ENCODE peak calls at places on chromosome 9, in five cellular contexts. One of them, this sample, is unnamed. For H3K4me1, the result is how much of the 10 kb centered on the place peaks cover.

GRCh38 chr9:35618854-35619799 is 914 bp upstream of the CD72 start:
- DNase-seq in K562: no peak
- DNase-seq in heart left ventricle: no peak
- DNase-seq in left lung: no peak
- DNase-seq in colonic mucosa: no peak
- DNase-seq in this sample: no peak

GRCh38 chr9:97714435-97714834 is 17.3 kb upstream of the XPA start:
- DNase-seq in K562: no peak
- DNase-seq in heart left ventricle: no peak
- DNase-seq in left lung: no peak
- DNase-seq in colonic mucosa: no peak
- DNase-seq in this sample: peak

GRCh38 chr9:128276574-128277270 is 646 bp downstream of the SWI5 start:
- DNase-seq in K562: peak
- DNase-seq in heart left ventricle: peak
- DNase-seq in left lung: no peak
- DNase-seq in colonic mucosa: peak
- DNase-seq in this sample: no peak

GRCh38 chr9:470795-471194 is 256.1 kb downstream of the DOCK8 start:
- DNase-seq in K562: no peak
- DNase-seq in heart left ventricle: no peak
- DNase-seq in left lung: no peak
- DNase-seq in colonic mucosa: no peak
- DNase-seq in this sample: no peak

GRCh38 chr9:126893079-126893478 is 21.5 kb upstream of the RALGPS1 start:
- DNase-seq in K562: peak
- DNase-seq in heart left ventricle: no peak
- DNase-seq in left lung: no peak
- DNase-seq in colonic mucosa: no peak
- DNase-seq in this sample: peak

GRCh38 chr9:115637661-115638060 is 515.9 kb upstream of the PAPPA start:
- DNase-seq in K562: no peak
- DNase-seq in heart left ventricle: no peak
- DNase-seq in left lung: no peak
- DNase-seq in colonic mucosa: no peak
- DNase-seq in this sample: no peak

GRCh38 chr9:137031904-137032639 is at the start of gene FUT7:
- DNase-seq in K562: no peak
- DNase-seq in heart left ventricle: no peak
- DNase-seq in left lung: peak
- DNase-seq in colonic mucosa: peak
- DNase-seq in this sample: no peak

GRCh38 chr9:34991833-34992375 is 2.4 kb downstream of the DNAJB5 start:
- DNase-seq in K562: peak
- DNase-seq in heart left ventricle: peak
- DNase-seq in left lung: no peak
- DNase-seq in colonic mucosa: no peak
- DNase-seq in this sample: no peak

GRCh38 chr9:138025908-138026307 is 148.3 kb downstream of the CACNA1B start:
- DNase-seq in K562: no peak
- DNase-seq in heart left ventricle: no peak
- DNase-seq in left lung: peak
- DNase-seq in colonic mucosa: peak
- DNase-seq in this sample: no peak

GRCh38 chr9:6237267-6237666 is 21.7 kb downstream of the IL33 start:
- DNase-seq in K562: no peak
- DNase-seq in heart left ventricle: no peak
- DNase-seq in left lung: no peak
- DNase-seq in colonic mucosa: no peak
- DNase-seq in this sample: no peak

GRCh38 chr9:126546036-126546435 is 67.7 kb upstream of the LMX1B start:
- DNase-seq in K562: no peak
- DNase-seq in heart left ventricle: no peak
- DNase-seq in left lung: no peak
- DNase-seq in colonic mucosa: no peak
- DNase-seq in this sample: no peak

GRCh38 chr9:73753171-73753570 is 601.5 kb downstream of the ANXA1 start:
- DNase-seq in K562: no peak
- DNase-seq in heart left ventricle: no peak
- DNase-seq in left lung: no peak
- DNase-seq in colonic mucosa: no peak
- DNase-seq in this sample: no peak

GRCh38 chr9:103731541-103731940 is 362.6 kb upstream of the SMC2 start:
- DNase-seq in K562: no peak
- DNase-seq in heart left ventricle: no peak
- DNase-seq in left lung: no peak
- DNase-seq in colonic mucosa: no peak
- DNase-seq in this sample: no peak

GRCh38 chr9:114856942-114857315 is 51.1 kb upstream of the TNFSF15 start:
- DNase-seq in K562: no peak
- DNase-seq in heart left ventricle: no peak
- DNase-seq in left lung: no peak
- DNase-seq in colonic mucosa: no peak
- DNase-seq in this sample: no peak

GRCh38 chr9:105233836-105234235 is 10.6 kb upstream of the SLC44A1 start:
- DNase-seq in K562: no peak
- DNase-seq in heart left ventricle: no peak
- DNase-seq in left lung: no peak
- DNase-seq in colonic mucosa: no peak
- DNase-seq in this sample: no peak

GRCh38 chr9:123445981-123446610 is 90.1 kb downstream of the CRB2 start:
- DNase-seq in K562: peak
- DNase-seq in heart left ventricle: no peak
- DNase-seq in left lung: no peak
- DNase-seq in colonic mucosa: no peak
- DNase-seq in this sample: no peak

GRCh38 chr9:91905958-91906585 is 44.0 kb downstream of the ROR2 start:
- DNase-seq in K562: peak
- DNase-seq in heart left ventricle: no peak
- DNase-seq in left lung: peak
- DNase-seq in colonic mucosa: no peak
- DNase-seq in this sample: no peak

GRCh38 chr9:79598562-79599345 is 27.0 kb downstream of the TLE4 start:
- DNase-seq in K562: no peak
- DNase-seq in heart left ventricle: no peak
- DNase-seq in left lung: no peak
- DNase-seq in colonic mucosa: no peak
- DNase-seq in this sample: no peak

GRCh38 chr9:89408628-89409101 is 89.2 kb downstream of the SEMA4D start:
- DNase-seq in K562: no peak
- DNase-seq in heart left ventricle: no peak
- DNase-seq in left lung: no peak
- DNase-seq in colonic mucosa: no peak
- DNase-seq in this sample: no peak

GRCh38 chr9:89402695-89403427 is 84.6 kb downstream of the SECISBP2 start:
- DNase-seq in K562: no peak
- DNase-seq in heart left ventricle: no peak
- DNase-seq in left lung: no peak
- DNase-seq in colonic mucosa: no peak
- DNase-seq in this sample: no peak

GRCh38 chr9:89404074-89404473 is 85.8 kb downstream of the SECISBP2 start:
- DNase-seq in K562: no peak
- DNase-seq in heart left ventricle: no peak
- DNase-seq in left lung: no peak
- DNase-seq in colonic mucosa: no peak
- DNase-seq in this sample: no peak

GRCh38 chr9:89407070-89407469 is 88.8 kb downstream of the SECISBP2 start:
- DNase-seq in K562: no peak
- DNase-seq in heart left ventricle: no peak
- DNase-seq in left lung: no peak
- DNase-seq in colonic mucosa: no peak
- DNase-seq in this sample: no peak

DNA sequence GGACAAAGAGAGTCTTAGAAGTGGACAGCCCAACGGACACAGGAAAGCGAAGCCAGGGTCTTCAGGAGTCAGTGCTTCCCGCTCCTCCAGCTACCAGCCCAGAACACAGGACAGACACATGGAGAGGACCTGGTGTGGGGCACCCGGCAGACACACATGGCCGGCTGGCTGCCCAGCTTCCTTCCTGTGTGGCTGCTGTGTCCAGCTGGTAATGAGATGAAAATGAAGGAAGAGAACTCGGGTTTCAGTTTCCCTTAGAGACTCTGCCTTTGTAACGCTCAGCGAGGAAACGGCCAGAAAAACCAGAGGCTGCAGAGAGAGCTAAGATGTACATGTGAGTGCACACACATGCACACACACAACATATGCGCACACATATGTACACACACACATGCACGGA is 87.5 kb downstream of the SECISBP2 start:
- DNase-seq in K562: no peak
- DNase-seq in heart left ventricle: peak
- DNase-seq in left lung: peak
- DNase-seq in colonic mucosa: no peak
- DNase-seq in this sample: no peak
- H3K4me3 ChIP-seq in K562: no peak
- H3K4me3 ChIP-seq in heart left ventricle: no peak
- H3K4me3 ChIP-seq in left lung: peak
- H3K4me3 ChIP-seq in colonic mucosa: no peak
- H3K4me3 ChIP-seq in this sample: no peak

DNA sequence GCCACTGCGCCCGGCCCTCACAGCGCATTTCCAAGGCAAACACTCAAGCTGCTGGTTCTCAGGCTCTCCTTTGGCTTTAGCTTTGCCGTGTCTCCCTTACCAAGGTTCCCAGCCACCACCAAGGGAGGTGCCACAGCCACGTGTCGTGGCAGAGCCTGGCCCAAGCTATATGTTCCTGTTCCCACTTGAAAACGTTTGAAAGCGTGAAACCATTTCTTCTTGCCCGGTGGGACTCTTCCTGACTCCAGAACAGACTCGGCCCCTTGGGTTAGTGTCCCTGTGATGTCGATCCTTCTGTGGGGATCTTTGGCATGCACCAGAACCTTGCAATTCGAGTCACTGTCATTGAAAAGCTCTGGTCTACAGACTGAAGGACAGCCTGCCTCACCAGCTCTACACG is 147.9 kb downstream of the HSD17B3 start:
- DNase-seq in K562: no peak
- DNase-seq in heart left ventricle: no peak
- DNase-seq in left lung: no peak
- DNase-seq in colonic mucosa: no peak
- DNase-seq in this sample: no peak
- H3K4me1 ChIP-seq in K562: under half
- H3K4me1 ChIP-seq in heart left ventricle: under half
- H3K4me1 ChIP-seq in left lung: under half
- H3K4me1 ChIP-seq in colonic mucosa: under half
- H3K4me1 ChIP-seq in this sample: under half

GRCh38 chr9:8436791-8437190 is 637.2 kb upstream of the DMAC1 start:
- DNase-seq in K562: no peak
- DNase-seq in heart left ventricle: no peak
- DNase-seq in left lung: no peak
- DNase-seq in colonic mucosa: no peak
- DNase-seq in this sample: no peak
- TF ChIP-seq CTCF in K562: no peak
- TF ChIP-seq CTCF in heart left ventricle: no peak
- TF ChIP-seq CTCF in left lung: no peak
- TF ChIP-seq CTCF in colonic mucosa: no peak
- TF ChIP-seq CTCF in this sample: no peak

DNA sequence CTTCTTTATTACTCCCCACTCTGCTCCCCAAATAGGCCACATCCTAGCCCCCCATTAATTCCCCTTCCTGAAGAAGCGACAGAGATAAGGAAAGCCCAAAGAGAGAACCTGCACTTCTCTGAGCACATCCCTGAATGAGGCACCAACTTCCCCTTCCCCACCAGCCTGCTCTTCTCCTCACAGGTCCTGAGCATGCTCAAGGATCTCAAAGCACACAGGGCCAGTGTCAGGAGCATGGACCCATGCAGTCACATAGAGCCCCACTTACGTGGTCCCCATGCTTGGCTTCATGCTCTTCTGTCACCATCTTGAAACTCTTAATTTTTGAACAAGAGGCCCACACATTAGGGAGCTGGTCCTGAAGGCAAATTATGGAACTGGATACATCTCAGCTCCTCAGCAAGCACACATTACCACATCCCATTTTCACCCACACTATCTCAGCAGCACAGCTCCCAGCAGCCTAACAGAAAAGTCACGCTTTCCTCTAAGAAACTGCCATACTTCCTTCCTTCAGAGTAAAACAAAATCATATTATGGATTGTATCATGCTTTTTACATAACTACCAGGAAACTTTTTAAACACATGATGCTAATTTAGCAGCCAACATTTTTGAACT is 99.8 kb downstream of the NFIB start:
- DNase-seq in K562: no peak
- DNase-seq in heart left ventricle: no peak
- DNase-seq in left lung: no peak
- DNase-seq in colonic mucosa: no peak
- DNase-seq in this sample: no peak
- H3K4me3 ChIP-seq in K562: no peak
- H3K4me3 ChIP-seq in heart left ventricle: no peak
- H3K4me3 ChIP-seq in left lung: no peak
- H3K4me3 ChIP-seq in colonic mucosa: no peak
- H3K4me3 ChIP-seq in this sample: no peak

GRCh38 chr9:38036359-38037084 is 32.5 kb downstream of the SHB start:
- DNase-seq in K562: peak
- DNase-seq in heart left ventricle: no peak
- DNase-seq in left lung: no peak
- DNase-seq in colonic mucosa: no peak
- DNase-seq in this sample: no peak
- H3K4me1 ChIP-seq in K562: half or more
- H3K4me1 ChIP-seq in heart left ventricle: half or more
- H3K4me1 ChIP-seq in left lung: half or more
- H3K4me1 ChIP-seq in colonic mucosa: under half
- H3K4me1 ChIP-seq in this sample: under half

GRCh38 chr9:78286125-78286524 is 10.8 kb upstream of the PSAT1 start:
- DNase-seq in K562: no peak
- DNase-seq in heart left ventricle: no peak
- DNase-seq in left lung: no peak
- DNase-seq in colonic mucosa: no peak
- DNase-seq in this sample: no peak
- TF ChIP-seq CTCF in K562: no peak
- TF ChIP-seq CTCF in heart left ventricle: no peak
- TF ChIP-seq CTCF in left lung: no peak
- TF ChIP-seq CTCF in colonic mucosa: no peak
- TF ChIP-seq CTCF in this sample: no peak

DNA sequence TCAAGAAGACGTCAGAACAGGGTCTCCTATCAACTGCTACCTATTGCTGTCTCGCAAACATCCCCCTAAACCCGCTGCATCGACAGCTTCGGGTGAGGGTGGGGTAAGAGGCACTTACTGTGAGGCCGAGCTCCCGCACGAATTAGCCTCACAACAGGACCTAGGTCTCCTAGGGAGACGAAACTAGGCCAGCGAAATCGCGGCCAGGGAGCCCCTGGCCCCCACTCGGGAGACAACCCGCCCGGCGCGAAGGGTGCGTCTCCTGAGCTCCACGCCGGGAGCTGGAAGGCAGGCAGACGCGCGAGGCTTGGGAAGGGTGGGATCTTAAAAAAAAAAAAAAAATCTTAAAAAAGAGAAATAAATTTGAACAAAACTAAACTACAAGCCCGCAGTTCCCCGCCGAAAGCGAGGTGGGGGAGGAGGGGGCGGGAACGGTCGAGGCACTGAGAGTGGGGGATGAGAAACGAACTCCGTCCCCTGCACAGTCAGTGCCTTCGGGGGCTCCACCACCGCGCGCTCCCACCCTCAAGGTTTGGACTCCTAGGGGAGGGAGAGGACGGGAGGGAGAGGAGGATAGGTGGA is 33.0 kb upstream of the NFIB start:
- DNase-seq in K562: no peak
- DNase-seq in heart left ventricle: peak
- DNase-seq in left lung: peak
- DNase-seq in colonic mucosa: no peak
- DNase-seq in this sample: no peak
- H3K4me3 ChIP-seq in K562: no peak
- H3K4me3 ChIP-seq in heart left ventricle: peak
- H3K4me3 ChIP-seq in left lung: peak
- H3K4me3 ChIP-seq in colonic mucosa: no peak
- H3K4me3 ChIP-seq in this sample: no peak

This sample was measured in Caco-2.